ENCODE peak calls at places on chromosomes 11 and 22, in six cellular contexts. E is BJ, A is bronchial epithelial cell, M is IMR-90, P is Peyer's patch, I is colonic mucosa. K is an unnamed sample.

GRCh38 chr11:111735262-111736116 is 30.7 kb downstream of the PPP2R1B start:
- DNase-seq in E (peak), A (peak), M (peak), P (no peak), I (peak), K (peak)

GRCh38 chr11:119356349-119357031 is 10.0 kb upstream of the MFRP start:
- DNase-seq in E (no peak), A (no peak), M (peak), P (peak), I (peak), K (no peak)

GRCh38 chr11:3123316-3123715 is 41.8 kb downstream of the OSBPL5 start:
- DNase-seq in E (no peak), A (no peak), M (no peak), P (peak), I (peak), K (no peak)

GRCh38 chr22:39171623-39172264 is 19.3 kb upstream of the CBX7 start:
- DNase-seq in E (no peak), A (no peak), M (no peak), P (no peak), I (no peak), K (no peak)

GRCh38 chr11:46493786-46494185 is 100.0 kb downstream of the AMBRA1 start:
- DNase-seq in E (no peak), A (no peak), M (no peak), P (no peak), I (no peak), K (no peak)

GRCh38 chr11:115497303-115497702 is 6.9 kb downstream of the CADM1 start:
- DNase-seq in E (no peak), A (no peak), M (no peak), P (no peak), I (no peak), K (no peak)

GRCh38 chr22:31162015-31162765 is 2.2 kb downstream of the RNF185 start:
- DNase-seq in E (no peak), A (no peak), M (no peak), P (no peak), I (no peak), K (no peak)

GRCh38 chr11:128207861-128208321 is 379.5 kb downstream of the ETS1 start:
- DNase-seq in E (peak), A (peak), M (peak), P (no peak), I (no peak), K (peak)

GRCh38 chr11:65953471-65953870 is 8.1 kb upstream of the SART1 start:
- DNase-seq in E (no peak), A (no peak), M (no peak), P (no peak), I (no peak), K (no peak)

GRCh38 chr11:45643585-45643984 is 21.8 kb downstream of the CHST1 start:
- DNase-seq in E (no peak), A (no peak), M (no peak), P (no peak), I (no peak), K (no peak)

GRCh38 chr11:31822604-31823371 is 11.7 kb upstream of the PAX6 start:
- DNase-seq in E (no peak), A (no peak), M (no peak), P (peak), I (no peak), K (no peak)

GRCh38 chr11:77065878-77066228 is 918 bp upstream of the CAPN5 start:
- DNase-seq in E (no peak), A (peak), M (peak), P (peak), I (peak), K (no peak)

GRCh38 chr11:3709977-3710376 is 38.8 kb upstream of the CHRNA10 start:
- DNase-seq in E (no peak), A (no peak), M (peak), P (no peak), I (no peak), K (peak)

GRCh38 chr22:29291215-29291614 is 15.2 kb upstream of the GAS2L1 start:
- DNase-seq in E (no peak), A (no peak), M (no peak), P (no peak), I (no peak), K (no peak)

GRCh38 chr11:118690553-118691304 is 11.3 kb upstream of the TREH start:
- DNase-seq in E (no peak), A (no peak), M (no peak), P (no peak), I (no peak), K (no peak)

GRCh38 chr11:127675602-127676001 is 675.0 kb upstream of the KIRREL3 start:
- DNase-seq in E (no peak), A (no peak), M (peak), P (no peak), I (no peak), K (no peak)

GRCh38 chr22:35448552-35448922 is 48.6 kb downstream of the MCM5 start:
- DNase-seq in E (no peak), A (no peak), M (no peak), P (no peak), I (no peak), K (no peak)

GRCh38 chr11:73814812-73815211 is 27.1 kb downstream of the MRPL48 start:
- DNase-seq in E (no peak), A (no peak), M (no peak), P (no peak), I (no peak), K (no peak)

GRCh38 chr11:63961608-63962412 is 12.6 kb upstream of the COX8A start:
- DNase-seq in E (no peak), A (peak), M (peak), P (peak), I (peak), K (peak)

GRCh38 chr11:120471131-120471530 is 40.4 kb upstream of the GRIK4 start:
- DNase-seq in E (peak), A (peak), M (peak), P (no peak), I (no peak), K (peak)

GRCh38 chr11:102276302-102277182 is 40.7 kb upstream of the BIRC3 start:
- DNase-seq in E (no peak), A (no peak), M (peak), P (no peak), I (no peak), K (no peak)

GRCh38 chr11:106409201-106409600 is 331.7 kb downstream of the AASDHPPT start:
- DNase-seq in E (no peak), A (no peak), M (peak), P (no peak), I (no peak), K (no peak)

DNA sequence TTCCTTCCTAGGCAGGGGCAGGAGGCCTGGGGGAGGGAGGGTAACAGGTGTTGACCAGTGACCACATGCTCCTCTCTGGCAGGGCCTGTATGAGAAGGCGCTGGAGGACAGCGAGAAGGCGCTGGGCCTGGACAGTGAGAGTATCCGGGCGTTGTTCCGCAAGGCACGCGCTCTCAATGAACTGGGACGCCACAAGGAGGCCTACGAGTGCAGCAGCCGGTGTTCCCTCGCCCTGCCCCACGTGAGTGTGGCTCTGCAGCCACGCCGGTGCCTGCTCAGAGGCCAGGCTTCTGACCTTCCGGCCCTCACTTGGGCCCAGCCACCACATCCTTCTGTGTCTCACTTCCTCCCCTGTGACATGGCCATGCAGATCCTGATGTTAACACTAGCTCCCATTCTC is 25.8 kb downstream of the ZC3H7B start:
- DNase-seq in E (no peak), A (no peak), M (no peak), P (no peak), I (no peak), K (no peak)
- TF ChIP-seq CTCF in E (no peak), A (no peak), M (no peak), P (no peak), I (no peak), K (no peak)

GRCh38 chr11:112744041-112744440 is 217.2 kb upstream of the NCAM1 start:
- DNase-seq in E (no peak), A (no peak), M (no peak), P (no peak), I (no peak), K (no peak)
- TF ChIP-seq CTCF in E (no peak), A (no peak), M (no peak), P (no peak), I (no peak), K (no peak)

GRCh38 chr22:26565181-26565580 is 24.8 kb downstream of the TPST2 start:
- DNase-seq in E (no peak), A (peak), M (no peak), P (no peak), I (no peak), K (peak)

GRCh38 chr22:26566994-26567393 is 22.9 kb downstream of the TPST2 start:
- DNase-seq in E (no peak), A (no peak), M (no peak), P (no peak), I (no peak), K (no peak)

GRCh38 chr22:26564672-26565071 is 25.3 kb downstream of the TPST2 start:
- DNase-seq in E (no peak), A (peak), M (no peak), P (no peak), I (no peak), K (no peak)

GRCh38 chr22:26564181-26564580 is 25.8 kb downstream of the TPST2 start:
- DNase-seq in E (no peak), A (peak), M (no peak), P (no peak), I (no peak), K (peak)

DNA sequence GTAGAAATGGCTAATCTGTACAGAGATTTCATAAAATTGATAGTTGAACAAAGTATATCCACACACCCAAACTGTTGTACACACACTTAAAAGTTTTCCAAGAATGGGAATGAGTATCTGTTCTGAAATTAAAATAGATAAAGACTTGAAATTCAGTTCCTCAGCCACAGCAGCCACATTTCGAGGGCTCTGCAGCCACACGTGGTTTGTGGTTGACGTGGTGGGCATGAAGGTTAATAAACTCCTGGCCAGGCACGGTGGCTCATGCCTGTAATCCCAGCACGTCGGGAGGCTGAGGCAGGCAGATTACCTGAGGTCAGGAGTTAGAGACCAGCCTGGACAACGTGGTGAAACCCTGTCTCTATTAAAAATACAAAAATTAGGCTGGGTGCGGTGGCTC is 24.0 kb downstream of the TPST2 start:
- DNase-seq in E (no peak), A (no peak), M (no peak), P (no peak), I (no peak), K (no peak)
- TF ChIP-seq CTCF in E (no peak), A (no peak), M (no peak), P (no peak), I (no peak), K (no peak)

GRCh38 chr22:22702159-22702873 is 57.9 kb downstream of the GGTLC2 start:
- DNase-seq in E (no peak), A (no peak), M (no peak), P (peak), I (peak), K (no peak)
- TF ChIP-seq CTCF in E (peak), A (peak), M (no peak), P (peak), I (no peak), K (peak)

GRCh38 chr11:37141707-37142106 is 543.7 kb upstream of the RAG2 start:
- DNase-seq in E (no peak), A (no peak), M (no peak), P (no peak), I (no peak), K (peak)
- TF ChIP-seq CTCF in E (no peak), A (no peak), M (no peak), P (no peak), I (no peak), K (peak)

GRCh38 chr11:59142530-59143507 is at the start of gene FAM111A:
- DNase-seq in E (peak), A (peak), M (peak), P (peak), I (peak), K (peak)
- TF ChIP-seq CTCF in E (peak), A (peak), M (peak), P (peak), I (no peak), K (no peak)

GRCh38 chr11:69584160-69584559 is 56.8 kb upstream of the CCND1 start:
- DNase-seq in E (no peak), A (no peak), M (no peak), P (no peak), I (no peak), K (no peak)

GRCh38 chr11:69583068-69583467 is 57.9 kb upstream of the CCND1 start:
- DNase-seq in E (no peak), A (no peak), M (no peak), P (no peak), I (no peak), K (no peak)

GRCh38 chr11:69585385-69585784 is 55.6 kb upstream of the CCND1 start:
- DNase-seq in E (no peak), A (no peak), M (no peak), P (no peak), I (no peak), K (no peak)

GRCh38 chr11:69588270-69588669 is 52.7 kb upstream of the CCND1 start:
- DNase-seq in E (peak), A (peak), M (peak), P (no peak), I (no peak), K (peak)

DNA sequence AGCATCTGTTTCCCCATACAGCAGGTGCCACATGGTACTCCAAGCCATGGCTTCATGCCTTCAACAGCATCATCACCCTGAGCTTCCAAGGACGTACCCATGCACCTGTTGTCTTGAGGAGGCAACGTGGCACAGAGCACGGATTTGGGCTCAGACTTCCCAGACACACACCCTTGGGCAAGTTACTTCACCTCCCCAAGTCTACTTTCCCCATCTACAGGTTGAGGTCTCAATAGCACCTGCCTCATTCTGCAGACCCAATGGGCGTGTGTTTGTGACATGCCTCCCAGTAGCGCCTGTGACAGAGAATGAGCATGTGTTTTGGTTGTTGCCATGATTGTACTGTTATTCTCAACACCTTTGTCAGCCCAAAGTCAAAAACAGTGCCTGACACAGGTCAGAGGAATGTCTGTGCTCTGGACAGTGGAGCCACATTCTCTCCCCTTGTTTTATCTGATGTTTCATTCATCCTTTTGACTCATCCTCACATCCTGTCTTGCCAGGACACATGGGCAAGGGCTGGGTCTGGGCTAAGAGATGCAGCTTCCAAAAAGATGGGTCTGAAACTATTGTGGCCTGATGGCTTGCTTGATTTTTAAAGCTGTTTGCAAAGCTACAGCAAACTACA is 53.4 kb upstream of the CCND1 start:
- DNase-seq in E (peak), A (peak), M (peak), P (no peak), I (no peak), K (peak)
- TF ChIP-seq CTCF in E (no peak), A (no peak), M (no peak), P (no peak), I (no peak), K (peak)

GRCh38 chr22:50641696-50642607 is 14.0 kb upstream of the ARSA start:
- DNase-seq in E (no peak), A (peak), M (peak), P (no peak), I (no peak), K (no peak)
- TF ChIP-seq CTCF in E (peak), A (peak), M (peak), P (no peak), I (peak), K (peak)

DNA sequence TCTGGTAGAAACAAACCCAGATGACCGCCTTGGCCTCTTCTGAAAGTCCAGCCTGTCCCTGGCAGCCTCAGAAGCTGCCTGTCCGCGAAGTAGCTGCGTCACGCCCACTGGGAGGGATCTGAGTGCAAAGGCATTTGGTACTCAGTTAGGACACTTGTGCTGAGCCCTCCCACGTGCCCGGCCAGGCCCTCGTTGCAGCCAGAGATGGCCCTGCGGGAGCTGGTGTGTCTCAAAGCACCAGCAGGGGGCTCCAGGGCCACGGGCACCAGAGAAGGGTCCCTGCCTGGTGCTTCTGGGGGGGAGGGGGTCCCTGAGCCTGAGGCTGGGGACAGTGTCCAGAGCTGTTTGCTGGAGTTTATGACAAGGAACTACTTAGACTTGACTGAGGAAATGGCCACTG is 5.8 kb downstream of the SELENOO start:
- DNase-seq in E (no peak), A (no peak), M (peak), P (no peak), I (no peak), K (no peak)
- TF ChIP-seq CTCF in E (peak), A (peak), M (peak), P (peak), I (no peak), K (peak)